ENCODE peak calls at places on chromosome 5, in four cellular contexts. M, R, Z and T are unnamed samples.

GRCh38 chr5:74766348-74766886 is 500 bp downstream of the GFM2 start:
- DNase-seq in Z (no peak), M (peak), R (no peak), T (no peak)

GRCh38 chr5:143037071-143037470 is 266.9 kb downstream of the ARHGAP26 start:
- DNase-seq in R (no peak), Z (no peak), M (no peak), T (no peak)

GRCh38 chr5:35145671-35146317 is 84.5 kb downstream of the PRLR start:
- DNase-seq in Z (no peak), R (no peak), M (peak), T (no peak)

GRCh38 chr5:110687485-110687884 is 39.0 kb downstream of the TMEM232 start:
- DNase-seq in Z (no peak), R (no peak), M (no peak), T (no peak)

GRCh38 chr5:176319827-176320554 is 41.6 kb downstream of the KIAA1191 start:
- DNase-seq in Z (no peak), M (peak), R (no peak), T (no peak)

GRCh38 chr5:90434116-90434714 is 24.7 kb upstream of the CETN3 start:
- DNase-seq in M (peak), Z (peak), R (no peak), T (no peak)

GRCh38 chr5:78005021-78005785 is 229.1 kb upstream of the TBCA start:
- DNase-seq in R (no peak), M (peak), Z (no peak), T (no peak)

GRCh38 chr5:136016945-136017530 is 11.8 kb upstream of the TGFBI start:
- DNase-seq in M (peak), R (no peak), Z (no peak), T (peak)

GRCh38 chr5:53364098-53364497 is 116.3 kb upstream of the FST start:
- DNase-seq in Z (no peak), M (peak), R (no peak), T (no peak)

GRCh38 chr5:143118222-143118621 is 285.3 kb downstream of the NR3C1 start:
- DNase-seq in M (no peak), R (no peak), Z (no peak), T (no peak)

GRCh38 chr5:140558542-140558941 is 1.3 kb upstream of the SRA1 start:
- DNase-seq in Z (no peak), M (no peak), R (no peak), T (no peak)

GRCh38 chr5:82387041-82387818 is 109.1 kb upstream of the RPS23 start:
- DNase-seq in R (no peak), M (peak), Z (no peak), T (no peak)

GRCh38 chr5:113090336-113091106 is 113.9 kb downstream of the DCP2 start:
- DNase-seq in Z (no peak), M (no peak), R (peak), T (no peak)

GRCh38 chr5:64930672-64931318 is 162.1 kb downstream of the CWC27 start:
- DNase-seq in R (no peak), Z (no peak), M (no peak), T (no peak)

GRCh38 chr5:151052834-151053233 is 28.0 kb downstream of the TNIP1 start:
- DNase-seq in M (no peak), Z (no peak), R (no peak), T (no peak)

GRCh38 chr5:124754206-124754927 is 7.9 kb upstream of the ZNF608 start:
- DNase-seq in R (no peak), Z (no peak), M (no peak), T (no peak)

GRCh38 chr5:34001231-34001935 is 6.5 kb downstream of the AMACR start:
- DNase-seq in R (peak), M (no peak), Z (no peak), T (no peak)

GRCh38 chr5:108016101-108016500 is 345.4 kb upstream of the EFNA5 start:
- DNase-seq in R (no peak), M (no peak), Z (no peak), T (no peak)

GRCh38 chr5:65037845-65038815 is 269.4 kb downstream of the CWC27 start:
- DNase-seq in R (no peak), Z (no peak), M (no peak), T (no peak)

GRCh38 chr5:146103594-146103993 is 1.8 kb downstream of the PLAC8L1 start:
- DNase-seq in Z (no peak), M (peak), R (no peak), T (no peak)

GRCh38 chr5:42583322-42583721 is 160.1 kb downstream of the GHR start:
- DNase-seq in Z (no peak), R (no peak), M (peak), T (no peak)

GRCh38 chr5:142403583-142403982 is 78.8 kb upstream of the SPRY4 start:
- DNase-seq in M (no peak), Z (no peak), R (no peak), T (peak)

GRCh38 chr5:38473008-38473407 is 83.4 kb downstream of the LIFR start:
- DNase-seq in Z (no peak), R (peak), M (no peak), T (no peak)

GRCh38 chr5:26945881-26946280 is 92.5 kb downstream of the CDH9 start:
- DNase-seq in M (no peak), R (no peak), Z (no peak), T (no peak)

GRCh38 chr5:177365845-177366527 is 8.3 kb downstream of the RGS14 start:
- DNase-seq in R (no peak), M (no peak), Z (no peak), T (no peak)

GRCh38 chr5:34022131-34022705 is 14.4 kb upstream of the AMACR start:
- DNase-seq in R (no peak), Z (no peak), M (peak), T (no peak)

GRCh38 chr5:80182802-80183645 is 72.8 kb downstream of the SERINC5 start:
- DNase-seq in R (no peak), Z (no peak), M (no peak), T (no peak)

GRCh38 chr5:111720333-111720890 is 36.6 kb downstream of the NREP start:
- DNase-seq in Z (no peak), M (no peak), R (no peak), T (no peak)

GRCh38 chr5:58145397-58145796 is 314.5 kb downstream of the PLK2 start:
- DNase-seq in Z (no peak), R (no peak), M (no peak), T (no peak)

GRCh38 chr5:93589348-93589662 is 6.3 kb downstream of the NR2F1 start:
- DNase-seq in M (no peak), Z (no peak), R (no peak), T (no peak)

GRCh38 chr5:160347453-160347852 is 23.0 kb downstream of the C1QTNF2 start:
- DNase-seq in M (no peak), R (no peak), Z (no peak), T (no peak)

GRCh38 chr5:76690027-76690679 is 25.8 kb upstream of the F2R start:
- DNase-seq in R (no peak), M (no peak), Z (no peak), T (no peak)

GRCh38 chr5:174056064-174056842 is 10.7 kb downstream of the NSG2 start:
- DNase-seq in Z (no peak), M (no peak), R (no peak), T (no peak)

GRCh38 chr5:131533844-131534243 is 101.2 kb downstream of the RAPGEF6 start:
- DNase-seq in R (no peak), Z (no peak), M (peak), T (no peak)